ENCODE peak calls at places on chromosomes 7 and 10, in five cellular contexts. X is PC-3, J is dorsolateral prefrontal cortex, F is HCT116, T is AG09309. G is an unnamed sample.

GRCh38 chr10:17430647-17431355 is 23.6 kb downstream of the ST8SIA6 start:
- DNase-seq in X (peak), J (peak), F (peak), T (peak), G (peak)

GRCh38 chr10:90884414-90884813 is 12.6 kb downstream of the RPP30 start:
- DNase-seq in X (peak), J (no peak), F (no peak), T (peak), G (no peak)

GRCh38 chr7:106848851-106849442 is 16.1 kb upstream of the PIK3CG start:
- DNase-seq in X (peak), J (no peak), F (no peak), T (peak), G (no peak)

GRCh38 chr10:30671011-30671616 is 41.6 kb upstream of the LYZL2 start:
- DNase-seq in X (peak), J (no peak), F (peak), T (peak), G (no peak)

GRCh38 chr7:37083311-37084096 is 359.2 kb upstream of the AOAH start:
- DNase-seq in X (no peak), J (no peak), F (no peak), T (peak), G (no peak)

GRCh38 chr10:99341860-99342517 is 12.8 kb downstream of the CNNM1 start:
- DNase-seq in X (no peak), J (no peak), F (no peak), T (no peak), G (no peak)

GRCh38 chr7:87574630-87575029 is 26.1 kb downstream of the ABCB1 start:
- DNase-seq in X (peak), J (no peak), F (peak), T (no peak), G (no peak)

GRCh38 chr7:90347759-90348158 is 1.2 kb downstream of the GTPBP10 start:
- DNase-seq in X (no peak), J (no peak), F (no peak), T (no peak), G (no peak)

GRCh38 chr10:97127960-97128850 is 57.6 kb downstream of the SLIT1 start:
- DNase-seq in X (no peak), J (peak), F (no peak), T (no peak), G (no peak)

GRCh38 chr10:35470535-35470934 is 134.2 kb downstream of the CCNY start:
- DNase-seq in X (no peak), J (peak), F (no peak), T (no peak), G (no peak)

GRCh38 chr7:87767827-87768226 is 108.3 kb downstream of the SLC25A40 start:
- DNase-seq in X (peak), J (no peak), F (no peak), T (no peak), G (no peak)

GRCh38 chr10:15373199-15373598 is 2.1 kb upstream of the FAM171A1 start:
- DNase-seq in X (no peak), J (no peak), F (no peak), T (no peak), G (no peak)

GRCh38 chr10:29083096-29083495 is 205.8 kb upstream of the LYZL1 start:
- DNase-seq in X (no peak), J (peak), F (no peak), T (no peak), G (no peak)

GRCh38 chr7:25496394-25497103 is 268.3 kb upstream of the NPVF start:
- DNase-seq in X (no peak), J (no peak), F (no peak), T (no peak), G (no peak)

GRCh38 chr10:131252586-131253276 is 58.8 kb downstream of the TCERG1L start:
- DNase-seq in X (no peak), J (no peak), F (no peak), T (no peak), G (no peak)

GRCh38 chr7:124032369-124033092 is at the start of gene TMEM229A:
- DNase-seq in X (peak), J (peak), F (no peak), T (no peak), G (no peak)

GRCh38 chr10:99976886-99977391 is 32.8 kb downstream of the DNMBP start:
- DNase-seq in X (peak), J (no peak), F (peak), T (peak), G (no peak)

GRCh38 chr10:78407009-78407711 is 373.5 kb downstream of the RPS24 start:
- DNase-seq in X (peak), J (peak), F (peak), T (no peak), G (peak)
- TF ChIP-seq CTCF in X (no peak), J (no peak), F (no peak), T (no peak), G (no peak)

DNA sequence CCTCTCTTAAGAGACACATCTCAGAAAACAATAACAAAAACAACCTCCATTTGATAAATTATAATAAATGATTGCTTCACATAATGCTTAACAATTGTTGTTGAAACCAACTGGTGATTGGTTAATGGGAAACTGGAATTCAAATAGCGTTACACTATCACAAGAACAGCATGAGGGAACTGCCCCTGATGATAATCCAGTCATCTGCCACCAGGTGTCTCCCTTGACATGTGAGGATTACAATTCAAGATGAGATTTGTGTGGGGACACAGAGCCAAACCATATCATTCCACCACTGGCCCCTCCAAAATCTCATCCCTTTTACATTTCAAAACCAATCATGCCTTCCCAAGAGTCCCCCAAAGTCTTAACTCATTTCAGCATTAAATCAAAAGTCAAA is 375.9 kb downstream of the BMPER start:
- DNase-seq in X (no peak), J (no peak), F (no peak), T (no peak), G (no peak)
- TF ChIP-seq CTCF in X (no peak), J (no peak), F (peak), T (peak), G (no peak)

GRCh38 chr7:107966701-107967100 is 36.3 kb downstream of the LAMB1 start:
- DNase-seq in X (peak), J (no peak), F (no peak), T (no peak), G (no peak)
- TF ChIP-seq CTCF in X (no peak), J (no peak), F (no peak), T (no peak), G (no peak)

GRCh38 chr10:132452216-132452650 is 55.2 kb downstream of the PWWP2B start:
- DNase-seq in X (no peak), J (no peak), F (no peak), T (no peak), G (no peak)
- TF ChIP-seq CTCF in X (no peak), J (peak), F (peak), T (peak), G (no peak)

GRCh38 chr7:117211614-117212013 is 111.2 kb downstream of the WNT2 start:
- DNase-seq in X (no peak), J (no peak), F (no peak), T (no peak), G (no peak)

GRCh38 chr7:117210366-117210765 is 112.5 kb downstream of the WNT2 start:
- DNase-seq in X (no peak), J (no peak), F (no peak), T (no peak), G (no peak)

GRCh38 chr7:117216010-117216409 is 106.8 kb downstream of the WNT2 start:
- DNase-seq in X (no peak), J (no peak), F (no peak), T (no peak), G (no peak)

GRCh38 chr7:117210908-117211307 is 112.0 kb downstream of the WNT2 start:
- DNase-seq in X (no peak), J (no peak), F (no peak), T (no peak), G (no peak)

GRCh38 chr7:117212969-117213877 is 109.6 kb downstream of the WNT2 start:
- DNase-seq in X (peak), J (peak), F (peak), T (peak), G (no peak)
- TF ChIP-seq CTCF in X (peak), J (peak), F (peak), T (peak), G (no peak)